ENCODE peak calls at places on chromosomes 7 and 10, in four cellular contexts. One of them, this sample, is unnamed.

GRCh38 chr10:96719205-96719604 is 1.1 kb downstream of the PIK3AP1 start:
- DNase-seq in H1: no peak
- DNase-seq in A549: no peak
- DNase-seq in K562: no peak
- DNase-seq in this sample: no peak

GRCh38 chr10:42926831-42927230 is 144.2 kb downstream of the BMS1 start:
- DNase-seq in H1: no peak
- DNase-seq in A549: no peak
- DNase-seq in K562: no peak
- DNase-seq in this sample: no peak

GRCh38 chr10:19791032-19791431 is 25.2 kb upstream of the PLXDC2 start:
- DNase-seq in H1: no peak
- DNase-seq in A549: no peak
- DNase-seq in K562: no peak
- DNase-seq in this sample: no peak

GRCh38 chr10:16987129-16987670 is 142.4 kb downstream of the CUBN start:
- DNase-seq in H1: no peak
- DNase-seq in A549: no peak
- DNase-seq in K562: no peak
- DNase-seq in this sample: no peak

GRCh38 chr7:116501425-116502167 is 2.1 kb downstream of the CAV2 start:
- DNase-seq in H1: no peak
- DNase-seq in A549: peak; percentile 50
- DNase-seq in K562: peak; percentile 84
- DNase-seq in this sample: no peak

GRCh38 chr7:123649956-123650355 is 5.7 kb upstream of the LMOD2 start:
- DNase-seq in H1: no peak
- DNase-seq in A549: no peak
- DNase-seq in K562: no peak
- DNase-seq in this sample: no peak

GRCh38 chr10:48439581-48440041 is 133.1 kb downstream of the MAPK8 start:
- DNase-seq in H1: no peak
- DNase-seq in A549: no peak
- DNase-seq in K562: no peak
- DNase-seq in this sample: peak; percentile 65

GRCh38 chr7:143490719-143491306 is 13.1 kb downstream of the TAS2R41 start:
- DNase-seq in H1: no peak
- DNase-seq in A549: peak; percentile 45
- DNase-seq in K562: peak; percentile 52
- DNase-seq in this sample: peak; percentile 30

GRCh38 chr7:4882169-4882741 is 1.3 kb downstream of the RADIL start:
- DNase-seq in H1: no peak
- DNase-seq in A549: no peak
- DNase-seq in K562: peak; percentile 31
- DNase-seq in this sample: no peak

GRCh38 chr7:117993377-117994003 is 120.2 kb upstream of the CTTNBP2 start:
- DNase-seq in H1: peak; percentile 36
- DNase-seq in A549: peak; percentile 64
- DNase-seq in K562: peak; percentile 66
- DNase-seq in this sample: peak; percentile 18

GRCh38 chr7:44213872-44214595 is 13.3 kb downstream of the YKT6 start:
- DNase-seq in H1: peak; percentile 51
- DNase-seq in A549: peak; percentile 63
- DNase-seq in K562: peak; percentile 55
- DNase-seq in this sample: peak; percentile 56

GRCh38 chr10:86968994-86969355 is 693 bp downstream of the ADIRF start:
- DNase-seq in H1: no peak
- DNase-seq in A549: no peak
- DNase-seq in K562: no peak
- DNase-seq in this sample: no peak

GRCh38 chr7:70353310-70353947 is 755.2 kb downstream of the AUTS2 start:
- DNase-seq in H1: no peak
- DNase-seq in A549: no peak
- DNase-seq in K562: no peak
- DNase-seq in this sample: no peak

GRCh38 chr7:48244902-48245301 is 73.6 kb downstream of the ABCA13 start:
- DNase-seq in H1: no peak
- DNase-seq in A549: no peak
- DNase-seq in K562: no peak
- DNase-seq in this sample: no peak

GRCh38 chr7:127536426-127537152 is 48.8 kb downstream of the GCC1 start:
- DNase-seq in H1: peak; percentile 3
- DNase-seq in A549: no peak
- DNase-seq in K562: no peak
- DNase-seq in this sample: no peak

GRCh38 chr7:32890553-32891045 is 961 bp downstream of the KBTBD2 start:
- DNase-seq in H1: no peak
- DNase-seq in A549: peak; percentile 60
- DNase-seq in K562: peak; percentile 21
- DNase-seq in this sample: peak; percentile 44

GRCh38 chr7:110534241-110534931 is 556.5 kb upstream of the LRRN3 start:
- DNase-seq in H1: no peak
- DNase-seq in A549: peak; percentile 89
- DNase-seq in K562: no peak
- DNase-seq in this sample: peak; percentile 4

GRCh38 chr10:30929901-30930520 is 101.7 kb downstream of the ZNF438 start:
- DNase-seq in H1: no peak
- DNase-seq in A549: no peak
- DNase-seq in K562: no peak
- DNase-seq in this sample: no peak

GRCh38 chr7:105990726-105991465 is 27.8 kb downstream of the CDHR3 start:
- DNase-seq in H1: peak; percentile 72
- DNase-seq in A549: no peak
- DNase-seq in K562: no peak
- DNase-seq in this sample: no peak

GRCh38 chr10:1210667-1211066 is 154.5 kb downstream of the WDR37 start:
- DNase-seq in H1: no peak
- DNase-seq in A549: no peak
- DNase-seq in K562: no peak
- DNase-seq in this sample: no peak

GRCh38 chr7:67426654-67427053 is 430.0 kb downstream of the TYW1 start:
- DNase-seq in H1: no peak
- DNase-seq in A549: no peak
- DNase-seq in K562: no peak
- DNase-seq in this sample: no peak

GRCh38 chr10:103855424-103855823 is at the start of gene SH3PXD2A:
- DNase-seq in H1: no peak
- DNase-seq in A549: no peak
- DNase-seq in K562: peak; percentile 15
- DNase-seq in this sample: peak; percentile 19

GRCh38 chr7:45923290-45923689 is 2.2 kb upstream of the IGFBP3 start:
- DNase-seq in H1: no peak
- DNase-seq in A549: peak; percentile 81
- DNase-seq in K562: peak; percentile 48
- DNase-seq in this sample: peak; percentile 23

GRCh38 chr10:129520440-129521080 is 53.5 kb downstream of the MGMT start:
- DNase-seq in H1: no peak
- DNase-seq in A549: no peak
- DNase-seq in K562: no peak
- DNase-seq in this sample: no peak

GRCh38 chr10:49164587-49165188 is 23.5 kb downstream of the TMEM273 start:
- DNase-seq in H1: no peak
- DNase-seq in A549: peak; percentile 45
- DNase-seq in K562: peak; percentile 78
- DNase-seq in this sample: peak; percentile 28

GRCh38 chr7:116780521-116780920 is 81.9 kb upstream of the CAPZA2 start:
- DNase-seq in H1: no peak
- DNase-seq in A549: no peak
- DNase-seq in K562: no peak
- DNase-seq in this sample: no peak

GRCh38 chr7:100604976-100605911 is 3.1 kb downstream of the PCOLCE start:
- DNase-seq in H1: no peak
- DNase-seq in A549: peak; percentile 48
- DNase-seq in K562: peak; percentile 72
- DNase-seq in this sample: no peak

GRCh38 chr7:74561898-74562613 is 95.5 kb upstream of the GTF2I start:
- DNase-seq in H1: no peak
- DNase-seq in A549: no peak
- DNase-seq in K562: no peak
- DNase-seq in this sample: no peak

GRCh38 chr7:24042028-24042427 is 242.0 kb upstream of the NPY start:
- DNase-seq in H1: no peak
- DNase-seq in A549: no peak
- DNase-seq in K562: no peak
- DNase-seq in this sample: no peak

GRCh38 chr7:10972174-10972573 is 1.5 kb upstream of the PHF14 start:
- DNase-seq in H1: no peak
- DNase-seq in A549: no peak
- DNase-seq in K562: no peak
- DNase-seq in this sample: no peak

GRCh38 chr7:1946461-1947450 is 276.7 kb downstream of the ELFN1 start:
- DNase-seq in H1: no peak
- DNase-seq in A549: no peak
- DNase-seq in K562: no peak
- DNase-seq in this sample: no peak

GRCh38 chr7:48090095-48090805 is 1.2 kb downstream of the UPP1 start:
- DNase-seq in H1: no peak
- DNase-seq in A549: peak; percentile 41
- DNase-seq in K562: no peak
- DNase-seq in this sample: no peak

GRCh38 chr7:28695300-28696261 is 262.5 kb downstream of the TRIL start:
- DNase-seq in H1: no peak
- DNase-seq in A549: no peak
- DNase-seq in K562: no peak
- DNase-seq in this sample: no peak

GRCh38 chr7:140426130-140426529 is 22.3 kb downstream of the RAB19 start:
- DNase-seq in H1: no peak
- DNase-seq in A549: no peak
- DNase-seq in K562: no peak
- DNase-seq in this sample: no peak

DNA sequence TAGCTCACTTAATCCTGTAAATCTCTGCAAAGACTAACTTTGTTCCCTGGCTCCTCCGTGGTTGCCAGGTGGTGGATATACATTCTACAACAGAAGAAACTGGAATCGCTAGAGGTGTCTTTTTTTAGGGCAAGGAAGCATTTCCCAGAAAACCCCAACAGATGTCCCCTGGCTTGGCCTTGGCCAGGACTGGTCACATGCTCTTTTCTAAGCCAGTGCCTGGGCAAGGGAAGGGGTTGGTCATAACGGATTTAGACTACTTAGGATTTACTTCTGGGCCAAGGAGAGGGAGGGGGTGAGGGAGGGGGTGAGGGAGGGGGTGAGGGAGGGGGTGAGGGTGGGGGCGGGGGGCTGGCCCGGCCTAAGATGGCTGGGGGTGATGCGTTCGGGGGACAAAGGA is 105.7 kb downstream of the SNX10 start:
- DNase-seq in H1: no peak
- DNase-seq in A549: no peak
- DNase-seq in K562: no peak
- DNase-seq in this sample: no peak
- TF ChIP-seq PHF8 in H1: no peak
- TF ChIP-seq PHF8 in A549: no peak
- TF ChIP-seq PHF8 in K562: no peak
- TF ChIP-seq PHF8 in this sample: no peak

DNA sequence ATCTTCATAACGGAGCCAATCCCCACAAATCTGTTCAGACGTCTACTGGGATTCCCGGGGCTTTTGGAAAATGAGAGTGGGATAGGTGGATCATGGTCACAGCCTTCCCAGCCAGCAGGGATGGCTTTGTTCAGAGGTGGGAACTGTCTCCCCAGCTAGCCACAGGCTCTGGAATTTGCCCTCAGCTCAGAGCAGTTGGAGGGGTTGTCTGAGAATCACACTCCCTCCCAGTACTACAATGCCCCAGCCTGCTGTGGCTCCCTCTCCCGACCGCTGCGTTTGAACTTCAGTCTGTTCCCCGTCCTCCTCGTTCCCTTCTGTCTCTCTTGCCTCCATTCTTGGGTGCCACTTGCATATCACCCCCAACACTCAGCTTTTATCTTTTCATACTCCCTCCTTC is 413.5 kb downstream of the PLXNA4 start:
- DNase-seq in H1: no peak
- DNase-seq in A549: no peak
- DNase-seq in K562: no peak
- DNase-seq in this sample: no peak
- TF ChIP-seq KDM1A in H1: no peak
- TF ChIP-seq KDM1A in A549: no peak
- TF ChIP-seq KDM1A in K562: no peak
- TF ChIP-seq KDM1A in this sample: no peak

GRCh38 chr10:6234371-6234770 is 31.6 kb downstream of the PFKFB3 start:
- DNase-seq in H1: no peak
- DNase-seq in A549: no peak
- DNase-seq in K562: no peak
- DNase-seq in this sample: no peak

GRCh38 chr10:6233725-6234277 is 31.1 kb downstream of the PFKFB3 start:
- DNase-seq in H1: no peak
- DNase-seq in A549: no peak
- DNase-seq in K562: no peak
- DNase-seq in this sample: no peak

GRCh38 chr10:6232225-6232807 is 29.6 kb downstream of the PFKFB3 start:
- DNase-seq in H1: no peak
- DNase-seq in A549: no peak
- DNase-seq in K562: no peak
- DNase-seq in this sample: no peak

GRCh38 chr10:6231730-6232129 is 29.0 kb downstream of the PFKFB3 start:
- DNase-seq in H1: no peak
- DNase-seq in A549: no peak
- DNase-seq in K562: no peak
- DNase-seq in this sample: no peak

DNA sequence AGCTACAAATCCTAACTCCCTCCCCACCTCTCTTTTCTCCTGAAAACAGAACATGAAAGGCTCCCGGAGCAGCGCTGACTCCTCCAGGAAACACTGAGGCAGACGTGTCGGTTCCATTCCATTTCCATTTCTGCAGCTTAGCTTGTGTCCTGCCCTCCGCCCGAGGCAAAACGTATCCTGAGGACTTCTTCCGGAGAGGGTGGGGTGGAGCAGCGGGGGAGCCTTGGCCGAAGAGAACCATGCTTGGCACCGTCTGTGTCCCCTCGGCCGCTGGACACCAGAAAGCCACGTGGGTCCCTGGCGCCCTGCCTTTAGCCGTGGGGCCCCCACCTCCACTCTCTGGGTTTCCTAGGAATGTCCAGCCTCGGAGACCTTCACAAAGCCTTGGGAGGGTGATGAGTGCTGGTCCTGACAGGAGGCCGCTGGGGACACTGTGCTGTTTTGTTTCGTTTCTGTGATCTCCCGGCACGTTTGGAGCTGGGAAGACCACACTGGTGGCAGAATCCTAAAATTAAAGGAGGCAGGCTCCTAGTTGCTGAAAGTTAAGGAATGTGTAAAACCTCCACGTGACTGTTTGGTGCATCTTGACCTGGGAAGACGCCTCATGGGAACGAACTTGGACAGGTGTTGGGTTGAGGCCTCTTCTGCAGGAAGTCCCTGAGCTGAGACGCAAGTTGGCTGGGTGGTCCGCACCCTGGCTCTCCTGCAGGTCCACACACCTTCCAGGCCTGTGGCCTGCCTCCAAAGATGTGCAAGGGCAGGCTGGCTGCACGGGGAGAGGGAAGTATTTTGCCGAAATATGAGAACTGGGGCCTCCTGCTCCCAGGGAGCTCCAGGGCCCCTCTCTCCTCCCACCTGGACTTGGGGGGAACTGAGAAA is 30.4 kb downstream of the PFKFB3 start:
- DNase-seq in H1: no peak
- DNase-seq in A549: no peak
- DNase-seq in K562: no peak
- DNase-seq in this sample: no peak
- TF ChIP-seq PHF8 in H1: no peak
- TF ChIP-seq PHF8 in A549: no peak
- TF ChIP-seq PHF8 in K562: no peak
- TF ChIP-seq PHF8 in this sample: no peak

GRCh38 chr7:155804431-155804831 is 7.8 kb downstream of the SHH start:
- DNase-seq in H1: no peak
- DNase-seq in A549: no peak
- DNase-seq in K562: no peak
- DNase-seq in this sample: no peak
- TF ChIP-seq KDM1A in H1: no peak
- TF ChIP-seq KDM1A in A549: no peak
- TF ChIP-seq KDM1A in K562: no peak
- TF ChIP-seq KDM1A in this sample: no peak